ENCODE peak calls at places on chromosome 10, in eight cellular contexts. A, K, S, Q, P, I, O and Z are unnamed samples.

GRCh38 chr10:113030453-113030852 is 80.4 kb downstream of the TCF7L2 start:
- DNase-seq in O (no peak), I (no peak), A (no peak), Q (no peak), K (peak; percentile 19), P (no peak), S (peak; percentile 63), Z (peak; percentile 48)

GRCh38 chr10:17992266-17992665 is 40.5 kb downstream of the SLC39A12 start:
- DNase-seq in O (no peak), Q (no peak), I (no peak), S (no peak), K (no peak), P (no peak), A (no peak), Z (no peak)

GRCh38 chr10:132113206-132113605 is 47.5 kb downstream of the JAKMIP3 start:
- DNase-seq in K (no peak), S (no peak), P (peak; percentile 25), I (no peak), Q (no peak), A (no peak), O (no peak), Z (no peak)

GRCh38 chr10:118459642-118460193 is 117.6 kb upstream of the FAM204A start:
- DNase-seq in O (peak; percentile 56), P (peak; percentile 58), S (peak; percentile 39), Q (peak; percentile 79), A (peak; percentile 37), I (peak; percentile 88), K (peak; percentile 82), Z (peak; percentile 67)

GRCh38 chr10:98321203-98321780 is 53.3 kb upstream of the LOXL4 start:
- DNase-seq in O (no peak), A (no peak), S (no peak), P (no peak), K (no peak), I (peak; percentile 59), Q (no peak), Z (no peak)

GRCh38 chr10:70887804-70888800 is at the start of gene PCBD1:
- DNase-seq in S (peak; percentile 36), A (peak; percentile 82), O (peak; percentile 90), P (peak; percentile 80), K (peak; percentile 91), Q (peak; percentile 90), I (peak; percentile 83), Z (peak; percentile 21)

GRCh38 chr10:22228167-22228938 is 10.5 kb upstream of the EBLN1 start:
- DNase-seq in P (no peak), A (no peak), S (no peak), O (no peak), Q (no peak), I (no peak), K (no peak), Z (no peak)

GRCh38 chr10:103894454-103894853 is 23.5 kb downstream of the STN1 start:
- DNase-seq in I (no peak), A (no peak), S (peak; percentile 12), O (no peak), Q (peak; percentile 51), K (no peak), P (no peak), Z (no peak)

GRCh38 chr10:99920901-99921300 is 88.8 kb downstream of the DNMBP start:
- DNase-seq in A (no peak), P (no peak), S (peak; percentile 64), O (no peak), I (no peak), K (no peak), Q (no peak), Z (peak; percentile 47)

GRCh38 chr10:46556515-46557318 is at the start of gene GPRIN2:
- DNase-seq in P (no peak), O (peak; percentile 89), A (peak; percentile 58), Q (peak; percentile 86), I (peak; percentile 83), K (peak; percentile 76), S (no peak), Z (no peak)

GRCh38 chr10:17836917-17837316 is 27.8 kb downstream of the MRC1 start:
- DNase-seq in P (no peak), A (peak; percentile 60), K (peak; percentile 71), Q (peak; percentile 43), O (peak; percentile 61), I (peak; percentile 61), S (peak; percentile 62), Z (peak; percentile 69)

GRCh38 chr10:89861584-89862287 is 160.3 kb downstream of the KIF20B start:
- DNase-seq in S (peak; percentile 42), I (no peak), A (no peak), Q (no peak), P (no peak), K (peak; percentile 49), O (no peak), Z (peak; percentile 45)

GRCh38 chr10:61822781-61823230 is 78.7 kb upstream of the ARID5B start:
- DNase-seq in I (no peak), K (no peak), O (no peak), P (no peak), Q (no peak), S (peak; percentile 47), A (no peak), Z (peak; percentile 48)

GRCh38 chr10:33657154-33657900 is 322.9 kb upstream of the NRP1 start:
- DNase-seq in P (no peak), A (no peak), I (no peak), K (no peak), Q (no peak), O (no peak), S (peak; percentile 31), Z (peak; percentile 16)

GRCh38 chr10:122673731-122674130 is 25.9 kb downstream of the C10orf120 start:
- DNase-seq in S (no peak), I (no peak), P (no peak), K (no peak), O (no peak), Q (no peak), A (no peak), Z (no peak)

GRCh38 chr10:122674781-122675180 is 24.9 kb downstream of the C10orf120 start:
- DNase-seq in P (no peak), S (no peak), I (no peak), O (no peak), A (no peak), Q (no peak), K (no peak), Z (no peak)

GRCh38 chr10:122675278-122675677 is 24.4 kb downstream of the C10orf120 start:
- DNase-seq in Q (no peak), O (no peak), K (no peak), P (no peak), I (no peak), A (no peak), S (no peak), Z (no peak)

GRCh38 chr10:122682522-122682921 is 17.1 kb downstream of the C10orf120 start:
- DNase-seq in A (no peak), Q (no peak), I (no peak), O (no peak), P (no peak), S (no peak), K (no peak), Z (no peak)

DNA sequence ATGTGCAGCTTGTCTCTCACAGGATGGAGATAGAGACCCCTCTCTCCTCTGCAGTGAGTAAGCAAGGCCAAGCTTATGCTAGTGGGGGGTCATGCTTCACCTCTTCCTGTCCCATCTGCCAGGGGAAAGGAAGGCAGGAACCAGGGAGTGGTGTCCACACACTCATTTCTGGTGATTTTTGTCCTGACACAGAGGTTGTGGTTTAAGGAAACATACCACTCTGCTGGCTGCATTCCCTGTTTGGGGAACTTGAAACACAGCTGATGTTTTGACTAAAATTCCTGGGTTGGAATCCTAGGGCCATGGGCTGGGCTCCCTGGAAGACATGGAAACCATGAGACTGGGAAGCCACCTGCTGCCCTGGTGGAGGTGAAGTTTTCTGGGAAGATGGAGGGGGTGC is 21.4 kb downstream of the C10orf120 start:
- DNase-seq in Q (no peak), K (no peak), P (no peak), S (no peak), A (no peak), O (no peak), I (no peak), Z (no peak)
- H3K4me3 ChIP-seq in Q (no peak overlapping the region), K (no peak overlapping the region), P (no peak overlapping the region), S (no peak overlapping the region), A (no peak overlapping the region), O (no peak overlapping the region), I (no peak overlapping the region), Z (no peak overlapping the region)

GRCh38 chr10:115710136-115710535 is 562.9 kb downstream of the GFRA1 start:
- DNase-seq in I (no peak), A (no peak), S (no peak), O (no peak), Q (no peak), P (no peak), K (no peak), Z (no peak)
- TF ChIP-seq CTCF in I (no peak), A (no peak), S (no peak), O (no peak), Q (no peak), P (no peak), K (no peak), Z (no peak)

GRCh38 chr10:121065330-121065729 is 214.2 kb downstream of the WDR11 start:
- DNase-seq in Q (no peak), K (no peak), A (no peak), S (no peak), I (no peak), O (no peak), P (no peak), Z (no peak)
- H3K27ac ChIP-seq in Q (no peak overlapping the region), K (no peak overlapping the region), A (no peak overlapping the region), S (no peak overlapping the region), I (no peak overlapping the region), O (no peak overlapping the region), P (no peak overlapping the region), Z (no peak overlapping the region)

DNA sequence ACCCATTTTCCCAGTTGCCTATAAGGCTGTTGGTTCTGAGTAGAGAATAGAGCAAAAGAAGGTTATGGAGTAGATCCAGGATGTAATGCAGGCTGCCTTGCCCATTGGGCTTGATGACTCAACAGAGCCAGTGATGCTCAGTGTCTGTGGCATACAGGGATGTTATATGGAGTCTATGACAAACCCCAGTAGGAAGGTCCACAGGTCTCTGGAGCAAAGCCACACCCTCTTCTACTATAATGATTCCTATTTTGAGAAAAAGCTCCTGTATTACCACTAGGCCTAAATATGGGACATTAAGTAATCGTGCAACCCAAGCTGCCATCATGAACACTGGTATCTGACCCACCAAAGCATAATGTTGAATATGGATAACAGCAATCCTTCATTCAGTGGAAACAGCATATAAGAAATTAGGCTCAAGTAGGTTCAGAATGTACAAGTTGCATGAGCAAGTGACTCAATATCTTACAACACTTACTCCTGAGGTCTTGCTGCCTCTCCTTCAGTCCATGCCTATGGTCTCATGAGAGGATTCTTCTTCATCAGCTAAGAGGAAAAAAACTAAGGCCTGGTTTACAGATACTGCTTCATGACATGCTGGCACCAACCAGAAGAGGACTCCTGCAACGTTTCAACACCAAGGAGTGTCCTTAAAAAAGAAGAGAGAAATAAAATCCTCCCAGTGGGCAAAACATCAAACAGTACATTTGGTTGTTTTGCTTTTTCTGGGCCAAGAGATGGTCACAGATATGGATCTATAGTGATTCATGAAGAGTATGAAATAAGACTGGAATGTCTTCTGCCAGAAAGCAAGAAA is 14.8 kb upstream of the FHIP2A start:
- DNase-seq in O (no peak), I (no peak), S (no peak), P (no peak), K (no peak), Q (no peak), A (no peak), Z (no peak)
- H3K4me3 ChIP-seq in O (no peak overlapping the region), I (no peak overlapping the region), S (no peak overlapping the region), P (no peak overlapping the region), K (no peak overlapping the region), Q (no peak overlapping the region), A (no peak overlapping the region), Z (no peak overlapping the region)